ENCODE peak calls at places on chromosomes 6 and 20, in eight cellular contexts. G is cardiac muscle cell; U is naive thymus-derived CD8-positive, alpha-beta T cell; Y is NCI-H1092 treated with DMSO at 0.1 percent for 48 hours; F is stimulated activated naive CD8-positive, alpha-beta T cell treated with anti-CD3 and anti-CD28 coated beads, Interleukin-15, Interleukin-2, amounts not matched to agents 100 U/mL and 50 U/mL, for 24 hours; K is activated T-cell treated with anti-CD3 and anti-CD28 coated beads for 1 hour; L is aorta; I is small intestine. S is an unnamed sample.

GRCh38 chr6:16921399-16922110 is 160.3 kb upstream of the ATXN1 start:
- DNase-seq in U (no peak), K (no peak), F (no peak), G (no peak), L (no peak), I (no peak), Y (no peak), S (no peak)

GRCh38 chr6:166502453-166502852 is 84.0 kb downstream of the RAMACL start:
- DNase-seq in U (no peak), Y (no peak), F (no peak), G (no peak), K (no peak), L (peak), I (no peak), S (no peak)

GRCh38 chr20:50003253-50003656 is 20.5 kb downstream of the SNAI1 start:
- DNase-seq in F (no peak), L (no peak), K (no peak), Y (no peak), U (no peak), I (no peak), G (peak), S (no peak)

GRCh38 chr6:25014806-25015560 is 79.2 kb upstream of the RIPOR2 start:
- DNase-seq in Y (peak), G (peak), I (no peak), F (no peak), L (no peak), U (no peak), K (peak), S (no peak)

GRCh38 chr20:37392441-37393195 is 46.7 kb downstream of the SRC start:
- DNase-seq in U (no peak), Y (no peak), G (peak), K (no peak), F (no peak), L (peak), I (no peak), S (peak)

GRCh38 chr6:46288863-46289262 is 118.1 kb upstream of the ENPP5 start:
- DNase-seq in K (no peak), I (no peak), F (no peak), U (no peak), G (no peak), L (no peak), Y (no peak), S (no peak)

GRCh38 chr6:113031591-113031990 is 684.5 kb downstream of the RFPL4B start:
- DNase-seq in Y (no peak), G (no peak), L (no peak), I (no peak), K (no peak), F (no peak), U (no peak), S (no peak)

GRCh38 chr6:34239240-34239825 is 2.7 kb downstream of the HMGA1 start:
- DNase-seq in L (peak), F (no peak), Y (no peak), U (no peak), G (no peak), K (no peak), I (no peak), S (no peak)

GRCh38 chr6:3231213-3232016 is 4.0 kb upstream of the TUBB2B start:
- DNase-seq in K (no peak), L (no peak), G (peak), I (peak), U (no peak), Y (peak), F (no peak), S (no peak)

GRCh38 chr6:161462148-161462547 is 188.3 kb upstream of the AGPAT4 start:
- DNase-seq in Y (no peak), I (no peak), K (no peak), F (no peak), G (no peak), L (no peak), U (no peak), S (no peak)

GRCh38 chr20:10427060-10427692 is 6.8 kb downstream of the MKKS start:
- DNase-seq in F (peak), K (peak), I (peak), Y (peak), L (peak), U (peak), G (peak), S (peak)